ENCODE peak calls at places on chromosomes 3 and 15, in four cellular contexts. S, A, O and P are unnamed samples.

GRCh38 chr3:118057086-118057485 is 977.6 kb downstream of the IGSF11 start:
- DNase-seq in A (no peak), S (no peak), O (no peak), P (no peak)

GRCh38 chr3:66738625-66739330 is 238.0 kb upstream of the LRIG1 start:
- DNase-seq in O (no peak), S (no peak), A (peak), P (peak)

GRCh38 chr3:138118863-138119766 is 3.7 kb upstream of the DZIP1L start:
- DNase-seq in O (peak), S (no peak), A (peak), P (peak)

GRCh38 chr3:76715426-76715825 is 324.5 kb upstream of the ROBO2 start:
- DNase-seq in S (no peak), A (no peak), O (no peak), P (no peak)

GRCh38 chr3:74883690-74884089 is 269.2 kb upstream of the CNTN3 start:
- DNase-seq in A (peak), S (no peak), O (peak), P (no peak)

GRCh38 chr3:51799879-51800757 is 21.1 kb upstream of the IQCF6 start:
- DNase-seq in S (no peak), O (peak), A (peak), P (peak)

GRCh38 chr3:99256788-99257187 is 355.3 kb upstream of the DCBLD2 start:
- DNase-seq in O (no peak), A (no peak), S (no peak), P (no peak)

GRCh38 chr3:184590795-184591194 is 29.2 kb downstream of the EPHB3 start:
- DNase-seq in S (peak), A (no peak), O (peak), P (no peak)

GRCh38 chr3:12175844-12176453 is 17.2 kb upstream of the TIMP4 start:
- DNase-seq in O (peak), S (peak), A (peak), P (no peak)

GRCh38 chr3:72036899-72037298 is 252.0 kb upstream of the PROK2 start:
- DNase-seq in A (no peak), S (no peak), O (no peak), P (no peak)

GRCh38 chr15:36254446-36254845 is 325.0 kb upstream of the CDIN1 start:
- DNase-seq in S (no peak), O (no peak), A (no peak), P (no peak)

GRCh38 chr15:62122249-62122648 is 42.8 kb downstream of the C2CD4B start:
- DNase-seq in S (no peak), O (no peak), A (no peak), P (no peak)

GRCh38 chr3:138397983-138398382 is 36.4 kb upstream of the ESYT3 start:
- DNase-seq in O (no peak), A (no peak), S (no peak), P (no peak)

GRCh38 chr3:32841875-32842505 is 24.2 kb downstream of the TRIM71 start:
- DNase-seq in A (no peak), O (no peak), S (no peak), P (no peak)

GRCh38 chr3:73415118-73415517 is 209.6 kb downstream of the PDZRN3 start:
- DNase-seq in O (no peak), A (no peak), S (no peak), P (no peak)

GRCh38 chr3:2713923-2714322 is 396.3 kb downstream of the IL5RA start:
- DNase-seq in S (no peak), O (no peak), A (no peak), P (no peak)

GRCh38 chr3:172317984-172318383 is 130.3 kb downstream of the GHSR start:
- DNase-seq in S (peak), O (peak), A (peak), P (peak)

GRCh38 chr3:141255864-141256263 is 24.2 kb downstream of the PXYLP1 start:
- DNase-seq in S (no peak), A (peak), O (no peak), P (no peak)

GRCh38 chr3:194986208-194987043 is 284.5 kb downstream of the XXYLT1 start:
- DNase-seq in A (no peak), O (no peak), S (no peak), P (no peak)

GRCh38 chr15:78255421-78256043 is 8.8 kb upstream of the DNAJA4 start:
- DNase-seq in A (no peak), S (no peak), O (no peak), P (no peak)

GRCh38 chr3:41808152-41808551 is 153.8 kb downstream of the ULK4 start:
- DNase-seq in A (no peak), S (no peak), O (no peak), P (peak)

GRCh38 chr3:66037330-66037985 is 1.3 kb downstream of the MAGI1 start:
- DNase-seq in O (peak), A (peak), S (peak), P (no peak)

GRCh38 chr15:40469776-40470390 is 901 bp upstream of the CHST14 start:
- DNase-seq in S (no peak), A (no peak), O (peak), P (no peak)

GRCh38 chr3:179015551-179016020 is 56.0 kb downstream of the ZMAT3 start:
- DNase-seq in O (peak), S (no peak), A (peak), P (peak)

GRCh38 chr3:5187920-5188418 is 462 bp downstream of the EDEM1 start:
- DNase-seq in O (peak), S (peak), A (peak), P (no peak)

GRCh38 chr3:4394048-4394447 is 73.0 kb downstream of the SUMF1 start:
- DNase-seq in A (no peak), S (no peak), O (no peak), P (no peak)

GRCh38 chr3:151067158-151067557 is 18.3 kb upstream of the MED12L start:
- DNase-seq in O (no peak), S (no peak), A (peak), P (no peak)

GRCh38 chr3:179330438-179330837 is 7.6 kb downstream of the ZNF639 start:
- DNase-seq in O (no peak), S (no peak), A (no peak), P (no peak)

GRCh38 chr3:33491697-33492096 is 51.5 kb upstream of the UBP1 start:
- DNase-seq in S (no peak), O (no peak), A (no peak), P (no peak)

GRCh38 chr3:188026191-188026968 is 127.6 kb upstream of the LPP start:
- DNase-seq in A (no peak), S (no peak), O (no peak), P (no peak)

GRCh38 chr3:188025555-188025954 is 128.4 kb upstream of the LPP start:
- DNase-seq in O (no peak), A (no peak), S (no peak), P (no peak)

GRCh38 chr3:188021502-188022040 is 132.4 kb upstream of the LPP start:
- DNase-seq in S (no peak), O (no peak), A (no peak), P (peak)

GRCh38 chr3:188019761-188020160 is 134.2 kb upstream of the LPP start:
- DNase-seq in S (no peak), A (no peak), O (no peak), P (no peak)

GRCh38 chr3:188021041-188021440 is 132.9 kb upstream of the LPP start:
- DNase-seq in S (no peak), O (no peak), A (no peak), P (no peak)
- H3K4me3 ChIP-seq in S (no peak), O (no peak), A (no peak), P (no peak)

GRCh38 chr3:126490619-126491018 is 14.9 kb upstream of the ZXDC start:
- DNase-seq in O (no peak), A (no peak), S (peak), P (no peak)
- TF ChIP-seq CTCF in O (no peak), A (no peak), S (no peak), P (no peak)

DNA sequence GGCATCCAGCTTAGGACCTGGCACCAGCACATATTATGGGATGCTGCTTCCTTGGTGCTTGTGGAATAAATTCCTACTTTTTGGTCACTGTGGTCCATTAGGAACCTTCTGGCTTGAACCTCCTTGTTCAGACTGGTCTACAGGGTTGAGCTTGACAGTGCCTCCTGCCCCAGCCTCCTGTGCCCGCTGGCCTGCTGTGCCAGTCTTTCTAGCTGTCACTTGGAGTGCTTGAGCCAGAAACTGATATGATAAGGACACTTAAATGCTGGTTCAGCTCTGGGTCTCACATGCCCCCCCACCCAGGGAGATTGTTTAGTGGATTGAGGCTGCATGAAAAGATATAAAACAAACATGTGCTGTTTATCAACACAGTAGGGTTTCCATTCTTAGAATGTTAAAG is 147.8 kb downstream of the SLCO3A1 start:
- DNase-seq in S (no peak), O (no peak), A (no peak), P (no peak)
- H3K27ac ChIP-seq in S (no peak), O (no peak), A (no peak), P (no peak)

GRCh38 chr3:38707730-38708129 is 58.2 kb upstream of the SCN5A start:
- DNase-seq in S (no peak), A (peak), O (no peak), P (no peak)
- H3K4me3 ChIP-seq in S (no peak), A (no peak), O (no peak), P (no peak)

GRCh38 chr15:38564557-38565286 is at the start of gene RASGRP1:
- DNase-seq in A (peak), O (peak), S (peak), P (no peak)
- TF ChIP-seq CTCF in A (no peak), O (no peak), S (no peak), P (peak)

DNA sequence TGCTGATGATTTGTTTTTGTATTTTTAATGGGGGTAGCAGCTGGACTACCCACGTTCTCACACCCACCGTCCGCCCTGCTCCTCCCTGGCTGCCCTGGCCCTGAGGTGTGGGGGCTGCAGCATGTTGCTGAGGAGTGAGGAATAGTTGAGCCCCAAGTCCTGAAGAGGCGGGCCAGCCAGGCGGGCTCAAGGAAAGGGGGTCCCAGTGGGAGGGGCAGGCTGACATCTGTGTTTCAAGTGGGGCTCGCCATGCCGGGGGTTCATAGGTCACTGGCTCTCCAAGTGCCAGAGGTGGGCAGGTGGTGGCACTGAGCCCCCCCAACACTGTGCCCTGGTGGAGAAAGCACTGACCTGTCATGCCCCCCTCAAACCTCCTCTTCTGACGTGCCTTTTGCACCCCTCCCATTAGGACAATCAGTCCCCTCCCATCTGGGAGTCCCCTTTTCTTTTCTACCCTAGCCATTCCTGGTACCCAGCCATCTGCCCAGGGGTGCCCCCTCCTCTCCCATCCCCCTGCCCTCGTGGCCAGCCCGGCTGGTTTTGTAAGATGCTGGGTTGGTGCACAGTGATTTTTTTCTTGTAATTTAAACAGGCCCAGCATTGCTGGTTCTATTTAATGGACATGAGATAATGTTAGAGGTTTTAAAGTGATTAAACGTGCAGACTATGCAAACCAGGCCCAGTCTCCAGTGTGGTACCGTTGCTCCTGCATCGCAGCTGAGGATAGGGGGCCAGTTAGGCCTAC is 1.4 kb upstream of the FES start:
- DNase-seq in A (no peak), O (no peak), S (peak), P (no peak)
- H3K27ac ChIP-seq in A (peak), O (peak), S (peak), P (no peak)

GRCh38 chr3:69959581-69959980 is 40.0 kb upstream of the SAMMSON start:
- DNase-seq in A (no peak), S (no peak), O (no peak), P (no peak)
- H3K4me3 ChIP-seq in A (no peak), S (no peak), O (no peak), P (no peak)